ENCODE peak calls at places on chromosomes 6 and 20, in eight cellular contexts. M is suprapubic skin, Z is heart left ventricle, K is transverse colon, H is Peyer's patch, J is uterus, A is ovary, T is endothelial cell of umbilical vein. C is an unnamed sample.

GRCh38 chr6:35624341-35625070 is 64.2 kb downstream of the FKBP5 start:
- DNase-seq in T (peak), M (no peak), Z (no peak), A (no peak), K (no peak), J (no peak), H (no peak), C (no peak)

GRCh38 chr20:3843490-3843889 is 3.1 kb upstream of the MAVS start:
- DNase-seq in J (no peak), T (no peak), A (no peak), H (peak), K (peak), Z (no peak), M (no peak), C (no peak)

GRCh38 chr6:18243302-18243893 is 20.9 kb downstream of the DEK start:
- DNase-seq in Z (no peak), J (no peak), T (no peak), H (no peak), K (no peak), M (no peak), A (no peak), C (no peak)

GRCh38 chr6:107237992-107238660 is 122.8 kb upstream of the BEND3 start:
- DNase-seq in H (no peak), M (no peak), J (no peak), T (peak), A (no peak), K (no peak), Z (no peak), C (no peak)

GRCh38 chr20:28562510-28562898 is 2695.0 kb upstream of the DEFB115 start:
- DNase-seq in M (no peak), T (no peak), J (no peak), A (no peak), Z (no peak), K (no peak), H (no peak), C (no peak)

GRCh38 chr20:54140927-54141566 is 32.7 kb downstream of the CYP24A1 start:
- DNase-seq in J (no peak), T (no peak), A (no peak), H (no peak), Z (no peak), K (no peak), M (no peak), C (no peak)

GRCh38 chr6:71420693-71421328 is 132.2 kb downstream of the OGFRL1 start:
- DNase-seq in A (peak), H (peak), T (peak), M (peak), K (peak), Z (peak), J (peak), C (peak)

GRCh38 chr6:47146426-47147174 is 104.5 kb upstream of the ADGRF1 start:
- DNase-seq in A (no peak), K (no peak), J (no peak), H (no peak), T (no peak), Z (no peak), M (no peak), C (no peak)

GRCh38 chr20:43915209-43916072 is 789 bp downstream of the TOX2 start:
- DNase-seq in Z (no peak), T (peak), A (no peak), K (peak), H (peak), J (no peak), M (no peak), C (no peak)

GRCh38 chr20:17910828-17911294 is 57.7 kb downstream of the SNX5 start:
- DNase-seq in K (no peak), T (peak), M (no peak), H (peak), Z (peak), J (peak), A (no peak), C (peak)

GRCh38 chr6:161048636-161049035 is 57.1 kb downstream of the MAP3K4 start:
- DNase-seq in K (no peak), J (no peak), M (no peak), T (no peak), H (no peak), A (no peak), Z (no peak), C (no peak)

GRCh38 chr20:14959506-14960493 is 622.4 kb upstream of the FLRT3 start:
- DNase-seq in M (no peak), K (no peak), H (no peak), T (no peak), J (no peak), Z (no peak), A (no peak), C (no peak)

GRCh38 chr6:89951574-89952360 is 57.5 kb downstream of the GJA10 start:
- DNase-seq in K (no peak), A (peak), J (no peak), H (no peak), Z (no peak), T (no peak), M (no peak), C (no peak)

GRCh38 chr6:2791124-2792050 is 26.2 kb downstream of the WRNIP1 start:
- DNase-seq in J (peak), K (peak), Z (peak), M (no peak), H (peak), T (peak), A (peak), C (peak)

DNA sequence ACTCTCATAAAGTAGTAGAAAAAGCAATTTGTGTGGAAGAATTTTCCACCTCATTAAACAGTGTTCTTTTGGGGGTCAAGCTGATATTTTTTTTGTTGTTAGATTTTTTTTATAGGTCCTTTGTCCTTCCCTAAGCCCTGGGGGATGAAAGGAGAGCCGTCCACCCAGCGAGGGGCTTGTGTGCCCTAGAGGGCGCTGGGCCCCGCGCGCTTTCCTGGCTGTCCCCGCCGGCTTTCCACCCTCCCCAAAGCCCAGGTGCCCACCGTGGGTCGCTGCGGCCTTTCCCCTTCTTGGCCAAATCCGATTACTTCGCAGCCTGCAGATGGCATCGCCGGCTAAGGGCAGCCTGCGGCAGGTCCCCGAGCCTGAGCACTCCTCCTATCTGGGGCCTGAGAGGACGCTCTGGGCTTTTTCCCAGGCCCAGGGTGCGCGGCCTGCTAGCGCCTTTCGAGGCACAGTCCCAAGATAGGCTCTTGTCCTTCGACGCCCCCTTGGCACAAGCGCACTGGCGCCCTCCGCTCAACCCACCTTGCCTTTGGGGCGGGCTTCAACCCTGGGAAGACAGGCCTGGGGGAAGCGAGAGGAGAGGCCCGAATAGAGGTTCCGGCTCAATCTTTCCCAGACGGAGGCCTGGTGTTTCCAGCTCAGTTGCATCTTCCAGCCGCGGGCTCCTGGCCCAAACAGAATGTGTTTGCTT is 33.6 kb downstream of the TFAP2A start:
- DNase-seq in J (no peak), M (no peak), A (no peak), Z (no peak), H (no peak), K (no peak), T (no peak), C (no peak)
- TF ChIP-seq CTCF in J (no peak), M (no peak), A (no peak), Z (no peak), H (no peak), K (no peak), T (no peak), C (no peak)

GRCh38 chr6:12419626-12420272 is 129.6 kb downstream of the EDN1 start:
- DNase-seq in T (no peak), H (no peak), A (no peak), K (no peak), J (no peak), Z (no peak), M (no peak), C (no peak)
- TF ChIP-seq POLR2A in T (no peak), H (no peak), A (no peak), K (no peak), J (no peak), Z (no peak), M (no peak), C (no peak)

GRCh38 chr6:51569594-51569993 is 517.8 kb downstream of the PKHD1 start:
- DNase-seq in M (no peak), H (no peak), T (no peak), A (no peak), K (no peak), Z (no peak), J (no peak), C (no peak)
- TF ChIP-seq CTCF in M (no peak), H (no peak), T (no peak), A (no peak), K (no peak), Z (no peak), J (no peak), C (no peak)

GRCh38 chr20:36573103-36573797 is at the start of gene TGIF2:
- DNase-seq in T (peak), J (peak), K (peak), H (peak), M (peak), A (peak), Z (peak), C (peak)
- TF ChIP-seq POLR2A in T (peak), J (peak), K (peak), H (no peak), M (peak), A (peak), Z (no peak), C (no peak)

DNA sequence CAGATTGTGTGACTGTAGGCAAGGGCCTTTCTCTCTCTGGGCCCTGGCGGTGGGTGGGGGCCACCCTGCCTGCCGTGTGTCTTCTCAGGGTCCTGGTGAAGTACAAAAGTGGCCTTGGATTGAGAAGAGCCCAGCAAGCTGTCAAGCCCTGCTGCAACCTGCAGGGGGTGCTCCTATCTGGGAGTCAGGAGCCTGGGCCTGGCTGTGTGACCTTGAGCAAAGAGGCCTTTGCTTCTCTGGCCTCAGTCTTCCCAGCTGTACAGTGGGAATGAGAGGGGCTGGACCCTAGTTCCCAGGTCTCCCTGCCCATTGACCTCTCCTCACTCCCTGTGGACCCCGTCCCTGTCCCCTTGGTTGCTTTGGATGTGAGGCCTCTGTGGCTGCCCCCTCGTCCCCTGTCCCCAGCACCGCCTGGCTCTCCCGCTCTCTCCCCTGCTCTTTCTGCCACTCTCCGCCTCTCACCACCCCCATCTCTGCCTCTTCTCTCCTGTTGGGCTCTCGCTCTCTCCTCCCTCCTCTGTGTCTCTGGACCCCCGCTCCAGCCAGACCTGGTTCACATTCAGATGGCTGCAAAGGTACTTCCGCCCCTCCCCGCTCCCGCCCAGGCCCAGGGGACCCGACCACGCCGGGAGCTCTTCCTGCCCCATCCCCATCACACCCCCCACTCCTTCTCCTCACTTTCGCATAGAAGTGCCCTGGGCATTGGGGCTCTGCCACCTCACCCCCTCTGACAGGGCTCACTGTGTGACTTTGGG is 46.7 kb downstream of the SRC start:
- DNase-seq in Z (no peak), J (no peak), K (no peak), M (no peak), T (no peak), A (no peak), H (no peak), C (no peak)
- TF ChIP-seq CTCF in Z (no peak), J (no peak), K (no peak), M (no peak), T (peak), A (no peak), H (peak), C (no peak)

GRCh38 chr6:44715188-44715587 is 327.7 kb downstream of the CDC5L start:
- DNase-seq in A (no peak), Z (no peak), J (no peak), T (no peak), H (no peak), K (no peak), M (no peak), C (no peak)

GRCh38 chr6:44715925-44716324 is 328.4 kb downstream of the CDC5L start:
- DNase-seq in M (no peak), Z (no peak), T (no peak), J (no peak), A (no peak), K (no peak), H (no peak), C (no peak)

GRCh38 chr6:44708208-44708607 is 320.7 kb downstream of the CDC5L start:
- DNase-seq in J (no peak), K (no peak), Z (no peak), T (no peak), H (no peak), M (no peak), A (no peak), C (no peak)

GRCh38 chr6:44717431-44717830 is 329.9 kb downstream of the CDC5L start:
- DNase-seq in Z (no peak), K (no peak), T (no peak), J (no peak), M (no peak), A (no peak), H (no peak), C (no peak)

GRCh38 chr6:44712353-44713147 is 325.0 kb downstream of the CDC5L start:
- DNase-seq in K (no peak), H (no peak), Z (no peak), J (no peak), A (no peak), M (no peak), T (no peak), C (no peak)
- TF ChIP-seq POLR2A in K (no peak), H (no peak), Z (no peak), J (no peak), A (no peak), M (no peak), T (no peak), C (no peak)

GRCh38 chr6:153411249-153411648 is 280.2 kb upstream of the RGS17 start:
- DNase-seq in Z (no peak), M (no peak), K (no peak), J (no peak), A (no peak), T (no peak), H (no peak), C (no peak)

GRCh38 chr6:153412519-153412918 is 281.4 kb upstream of the RGS17 start:
- DNase-seq in T (no peak), A (no peak), Z (no peak), H (no peak), K (no peak), M (no peak), J (no peak), C (no peak)
- TF ChIP-seq CTCF in T (no peak), A (no peak), Z (no peak), H (no peak), K (no peak), M (no peak), J (no peak), C (no peak)

GRCh38 chr6:143746202-143747119 is 68.7 kb downstream of the PHACTR2 start:
- DNase-seq in K (no peak), A (no peak), H (no peak), T (no peak), Z (no peak), J (no peak), M (no peak), C (no peak)
- TF ChIP-seq POLR2A in K (no peak), A (no peak), H (no peak), T (no peak), Z (no peak), J (no peak), M (no peak), C (no peak)

GRCh38 chr20:52191436-52192295 is at the start of gene ZFP64:
- DNase-seq in H (peak), Z (peak), K (peak), J (peak), A (peak), M (peak), T (peak), C (peak)

GRCh38 chr20:52193133-52193532 is 1.6 kb upstream of the ZFP64 start:
- DNase-seq in H (no peak), K (no peak), A (no peak), T (no peak), M (no peak), Z (no peak), J (no peak), C (no peak)

GRCh38 chr20:52193886-52194545 is 2.4 kb upstream of the ZFP64 start:
- DNase-seq in M (no peak), Z (no peak), K (peak), T (no peak), H (no peak), A (no peak), J (no peak), C (no peak)

GRCh38 chr20:52191132-52191435 is 495 bp downstream of the ZFP64 start:
- DNase-seq in J (no peak), Z (no peak), T (no peak), M (no peak), H (no peak), K (no peak), A (no peak), C (peak)

GRCh38 chr20:52192296-52193007 is 873 bp upstream of the ZFP64 start:
- DNase-seq in Z (peak), T (no peak), M (no peak), H (peak), K (no peak), J (peak), A (no peak), C (no peak)
- TF ChIP-seq CTCF in Z (no peak), T (no peak), M (no peak), H (peak), K (no peak), J (no peak), A (no peak), C (no peak)